ENCODE peak calls at places on chromosomes 3 and 15, in six cellular contexts. X, J, S, Y, G and T are unnamed samples.

GRCh38 chr3:134357914-134358811 is 16.1 kb downstream of the AMOTL2 start:
- DNase-seq in X (peak), J (peak), S (peak), Y (peak), G (no peak), T (peak)

GRCh38 chr15:48905216-48905615 is 27.3 kb downstream of the EID1 start:
- DNase-seq in X (no peak), J (no peak), S (no peak), Y (no peak), G (no peak), T (no peak)

GRCh38 chr3:49092948-49093852 is 671 bp downstream of the QRICH1 start:
- DNase-seq in X (peak), J (peak), S (peak), Y (peak), G (peak), T (peak)

GRCh38 chr15:28120359-28120640 is 21.2 kb upstream of the OCA2 start:
- DNase-seq in X (no peak), J (no peak), S (no peak), Y (no peak), G (no peak), T (no peak)

GRCh38 chr3:11362600-11362999 is 90.4 kb downstream of the ATG7 start:
- DNase-seq in X (peak), J (no peak), S (no peak), Y (no peak), G (no peak), T (no peak)

GRCh38 chr3:58082047-58082446 is 73.8 kb downstream of the FLNB start:
- DNase-seq in X (peak), J (peak), S (no peak), Y (no peak), G (no peak), T (no peak)

GRCh38 chr15:65400760-65401606 is 21.8 kb downstream of the IGDCC4 start:
- DNase-seq in X (peak), J (peak), S (peak), Y (peak), G (peak), T (peak)

GRCh38 chr3:157916672-157917071 is 189.5 kb downstream of the SHOX2 start:
- DNase-seq in X (no peak), J (no peak), S (no peak), Y (no peak), G (no peak), T (no peak)

GRCh38 chr3:164460851-164461250 is 617.4 kb downstream of the SI start:
- DNase-seq in X (no peak), J (peak), S (no peak), Y (no peak), G (no peak), T (no peak)

GRCh38 chr15:64460737-64461576 is 579 bp downstream of the ZNF609 start:
- DNase-seq in X (peak), J (peak), S (peak), Y (no peak), G (peak), T (peak)

GRCh38 chr15:67792250-67792942 is 32.9 kb upstream of the SKOR1 start:
- DNase-seq in X (no peak), J (no peak), S (no peak), Y (no peak), G (no peak), T (no peak)
- H3K4me2 ChIP-seq in X (no peak), J (peak), S (no peak), Y (no peak), G (peak), T (no peak)

DNA sequence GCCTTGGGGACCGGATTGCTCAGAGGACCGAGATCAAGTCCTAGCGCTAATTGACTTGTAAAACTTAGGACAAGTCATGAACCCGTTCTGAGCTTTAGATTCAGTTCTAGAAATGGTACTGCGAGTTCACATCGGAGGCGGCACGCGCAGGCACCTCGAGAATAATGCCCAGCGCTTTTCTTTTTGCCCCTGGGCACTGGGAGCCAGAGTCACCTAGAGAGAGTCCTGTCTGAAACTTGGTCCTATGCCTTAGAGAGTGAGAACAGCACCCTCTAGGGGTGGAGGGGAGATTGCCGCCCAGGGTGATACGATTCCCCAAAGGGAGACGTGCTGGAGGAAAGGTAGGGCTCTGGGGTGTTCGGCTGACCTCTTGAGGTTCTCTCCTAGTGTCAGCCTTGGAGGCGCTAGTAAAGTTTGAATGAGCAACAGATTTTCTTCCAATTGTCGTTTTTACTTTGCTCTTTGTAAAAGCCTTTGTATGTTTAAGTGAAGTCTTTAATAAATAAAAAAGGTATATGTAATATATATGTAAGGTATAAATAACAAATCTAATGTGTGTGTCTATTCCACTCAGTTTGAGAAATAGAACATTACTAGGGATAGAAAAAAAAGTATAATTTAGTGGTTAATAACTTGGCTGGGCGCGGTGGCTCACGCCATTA is 826 bp downstream of the EEF1AKMT4 start:
- DNase-seq in X (peak), J (peak), S (peak), Y (peak), G (peak), T (peak)
- H2BK5ac ChIP-seq in X (no peak), J (peak), S (no peak), Y (no peak), G (peak), T (no peak)

GRCh38 chr3:190056795-190057194 is 63.9 kb downstream of the P3H2 start:
- DNase-seq in X (peak), J (peak), S (no peak), Y (no peak), G (no peak), T (no peak)
- H2BK120ac ChIP-seq in X (peak), J (no peak), S (no peak), Y (no peak), G (no peak), T (no peak)

DNA sequence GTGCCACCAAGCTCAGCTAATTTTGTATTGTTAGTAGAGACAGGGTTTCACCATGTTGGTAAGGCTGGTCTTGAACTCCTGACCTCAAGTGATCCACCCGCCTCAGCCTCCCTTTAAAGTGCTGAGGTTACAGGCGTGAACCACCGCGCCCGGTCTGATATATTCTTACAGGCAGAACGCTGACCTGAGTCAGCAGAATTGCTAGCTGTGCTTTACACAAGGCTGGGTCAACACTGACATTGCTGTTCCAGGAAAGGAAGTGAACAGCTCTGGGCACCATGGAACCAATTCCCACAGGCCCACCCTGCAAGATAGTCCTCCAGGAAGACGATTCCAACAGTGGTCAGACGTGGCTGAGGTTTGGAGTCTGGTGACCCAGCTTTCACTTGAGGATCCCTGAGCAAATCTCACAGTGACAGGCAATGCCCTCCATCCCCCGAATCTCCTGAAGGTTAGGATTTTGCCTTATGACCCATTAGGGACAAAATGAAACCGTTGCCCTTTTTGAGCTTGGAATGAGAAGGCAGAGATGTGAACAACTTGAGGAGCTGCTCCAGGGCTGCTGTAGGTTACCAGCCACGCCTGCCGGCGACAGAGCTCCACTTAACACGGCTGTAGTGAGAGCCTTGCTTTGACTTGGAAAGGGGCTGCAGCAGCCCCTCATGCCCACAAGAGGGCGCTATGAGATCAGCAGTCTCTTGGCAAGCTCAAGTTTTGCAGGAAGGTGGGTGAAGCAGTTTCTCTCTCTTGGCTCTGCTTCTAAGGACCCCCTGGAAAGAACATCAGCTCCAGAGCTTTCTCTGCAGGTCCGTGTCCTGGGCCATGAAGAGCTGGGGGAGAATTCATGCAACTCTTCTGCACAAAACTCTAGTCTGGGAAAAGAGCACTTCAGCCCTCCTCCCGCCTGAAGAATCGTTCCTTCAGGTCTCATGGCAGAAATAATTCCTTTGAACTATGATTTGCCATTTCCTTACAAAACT is 74.1 kb downstream of the SENP2 start:
- DNase-seq in X (peak), J (peak), S (peak), Y (peak), G (peak), T (peak)
- H3K4me2 ChIP-seq in X (no peak), J (no peak), S (no peak), Y (no peak), G (no peak), T (no peak)

DNA sequence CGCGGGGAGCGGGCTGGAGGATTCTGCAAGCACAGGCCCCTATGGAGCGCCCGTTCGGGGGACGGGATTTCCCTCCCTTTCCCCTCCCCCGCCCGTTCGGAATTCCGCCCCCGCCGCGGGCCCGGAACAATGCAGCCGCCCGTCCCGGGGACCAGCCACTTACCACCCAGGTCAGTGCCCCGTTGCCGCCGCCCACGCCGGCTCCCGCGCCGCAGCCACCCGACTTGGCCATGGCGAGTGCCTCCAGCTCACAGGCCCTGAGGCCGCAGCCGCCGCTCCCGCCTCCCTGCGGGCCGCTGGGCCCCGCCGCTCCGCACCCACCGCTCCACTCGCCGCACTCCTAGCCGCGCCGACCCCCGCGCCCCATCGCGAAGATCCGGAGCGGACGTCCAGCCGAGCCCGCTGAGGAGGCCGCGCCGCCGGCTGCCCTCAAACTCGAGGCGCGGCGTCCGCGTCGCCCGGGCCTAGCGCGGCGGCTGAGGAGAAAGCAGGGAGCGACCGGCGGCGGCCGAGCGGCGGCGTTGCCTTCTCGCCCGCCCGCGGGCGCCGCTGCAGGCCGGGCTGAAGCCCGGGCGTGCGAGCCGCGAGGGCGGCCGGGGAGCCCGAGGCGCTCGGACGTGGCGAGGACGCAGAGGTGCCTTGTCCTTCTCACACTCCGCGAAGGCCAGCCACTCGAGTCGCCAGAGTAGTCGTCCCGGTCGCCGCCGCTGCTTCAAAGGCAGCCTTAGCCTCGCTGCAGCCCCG is 469 bp downstream of the TOP2B start:
- DNase-seq in X (peak), J (peak), S (peak), Y (peak), G (peak), T (peak)
- H2BK5ac ChIP-seq in X (peak), J (peak), S (peak), Y (peak), G (no peak), T (peak)

GRCh38 chr3:108113975-108114374 is 23.1 kb upstream of the CD47 start:
- DNase-seq in X (no peak), J (no peak), S (no peak), Y (no peak), G (no peak), T (no peak)

GRCh38 chr3:108114423-108115065 is 23.7 kb upstream of the CD47 start:
- DNase-seq in X (no peak), J (no peak), S (no peak), Y (no peak), G (no peak), T (no peak)

GRCh38 chr3:108117245-108117644 is 26.4 kb upstream of the CD47 start:
- DNase-seq in X (peak), J (peak), S (no peak), Y (no peak), G (no peak), T (no peak)

GRCh38 chr3:108119398-108120109 is 28.7 kb upstream of the CD47 start:
- DNase-seq in X (no peak), J (no peak), S (no peak), Y (no peak), G (no peak), T (no peak)

DNA sequence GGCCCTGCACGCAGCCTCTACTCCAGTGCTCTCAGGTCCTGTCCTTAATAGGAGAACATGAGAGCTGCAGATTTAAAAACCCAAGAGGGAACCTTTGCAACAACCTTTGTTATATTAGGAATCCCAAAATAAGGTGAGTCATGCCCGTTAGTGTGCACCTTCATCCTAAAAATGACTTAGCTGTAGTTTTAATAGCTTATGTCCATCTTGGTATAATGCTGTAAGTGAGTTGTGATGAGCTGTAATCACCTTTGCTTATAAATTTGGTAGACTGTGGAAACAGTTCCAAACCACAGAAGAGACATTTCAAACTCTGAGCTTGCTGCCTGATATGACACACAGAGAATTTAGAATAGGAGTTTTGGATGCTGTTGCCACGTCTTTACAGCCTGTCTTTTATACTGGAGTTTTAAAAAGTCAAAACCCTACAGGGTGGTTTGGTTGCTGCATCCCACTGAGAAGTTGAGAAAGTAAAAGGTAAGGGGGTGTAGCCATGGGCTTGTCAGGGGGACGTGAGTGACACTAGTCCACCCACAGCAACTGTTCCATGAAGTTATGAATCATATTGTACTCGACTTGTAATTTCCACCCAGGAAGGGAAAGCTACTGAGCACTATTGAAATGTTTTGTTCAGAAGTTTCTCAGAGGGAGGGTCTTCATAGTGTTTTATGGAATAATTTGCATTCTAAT is 27.4 kb upstream of the CD47 start:
- DNase-seq in X (peak), J (no peak), S (no peak), Y (no peak), G (no peak), T (no peak)
- H2BK120ac ChIP-seq in X (no peak), J (no peak), S (no peak), Y (no peak), G (no peak), T (no peak)

GRCh38 chr3:129687586-129688125 is 81.2 kb upstream of the PLXND1 start:
- DNase-seq in X (no peak), J (no peak), S (no peak), Y (no peak), G (no peak), T (no peak)

GRCh38 chr3:129686941-129687340 is 80.5 kb upstream of the PLXND1 start:
- DNase-seq in X (no peak), J (no peak), S (no peak), Y (no peak), G (no peak), T (peak)

GRCh38 chr3:129689036-129689435 is 82.6 kb upstream of the PLXND1 start:
- DNase-seq in X (no peak), J (no peak), S (no peak), Y (no peak), G (no peak), T (no peak)

GRCh38 chr3:129690406-129690805 is 83.9 kb upstream of the PLXND1 start:
- DNase-seq in X (peak), J (peak), S (peak), Y (peak), G (no peak), T (peak)

DNA sequence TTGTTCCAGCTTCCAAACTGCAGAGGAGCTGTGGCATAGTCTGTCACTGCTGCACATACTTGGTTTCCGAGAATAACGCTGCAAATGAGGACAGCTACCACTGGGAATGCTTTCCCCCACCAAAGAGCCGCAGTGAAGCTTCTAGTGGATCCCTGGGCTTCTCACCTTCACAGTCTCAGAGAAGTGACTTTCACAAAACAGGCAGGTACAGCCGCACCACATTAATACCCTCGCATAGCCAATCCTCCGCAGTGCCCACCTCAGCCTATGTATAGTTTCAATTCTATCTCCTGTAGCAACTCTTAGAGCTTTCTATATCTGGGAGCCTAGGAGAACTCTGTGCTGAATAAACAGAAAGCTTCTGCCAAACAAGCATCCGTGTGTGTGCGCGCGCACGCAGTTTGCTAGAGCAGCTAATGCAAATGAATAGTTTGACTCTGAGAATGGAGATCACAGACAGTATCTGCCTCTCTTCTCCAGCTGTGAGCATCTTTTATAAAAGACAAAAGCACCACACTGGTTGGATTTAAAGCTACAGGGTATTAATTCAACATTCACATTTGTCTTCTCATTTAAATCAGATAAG is 81.9 kb upstream of the PLXND1 start:
- DNase-seq in X (peak), J (peak), S (peak), Y (peak), G (peak), T (peak)
- H3K4me2 ChIP-seq in X (peak), J (peak), S (peak), Y (peak), G (peak), T (peak)

GRCh38 chr3:124628865-124629264 is 101.4 kb upstream of the UMPS start:
- DNase-seq in X (no peak), J (no peak), S (no peak), Y (no peak), G (no peak), T (no peak)

GRCh38 chr3:124631727-124632126 is 98.5 kb upstream of the UMPS start:
- DNase-seq in X (no peak), J (no peak), S (no peak), Y (no peak), G (no peak), T (no peak)

GRCh38 chr3:124632566-124633140 is 97.6 kb upstream of the UMPS start:
- DNase-seq in X (no peak), J (no peak), S (no peak), Y (no peak), G (no peak), T (no peak)

GRCh38 chr3:124629492-124629891 is 100.8 kb upstream of the UMPS start:
- DNase-seq in X (no peak), J (no peak), S (no peak), Y (no peak), G (no peak), T (no peak)

DNA sequence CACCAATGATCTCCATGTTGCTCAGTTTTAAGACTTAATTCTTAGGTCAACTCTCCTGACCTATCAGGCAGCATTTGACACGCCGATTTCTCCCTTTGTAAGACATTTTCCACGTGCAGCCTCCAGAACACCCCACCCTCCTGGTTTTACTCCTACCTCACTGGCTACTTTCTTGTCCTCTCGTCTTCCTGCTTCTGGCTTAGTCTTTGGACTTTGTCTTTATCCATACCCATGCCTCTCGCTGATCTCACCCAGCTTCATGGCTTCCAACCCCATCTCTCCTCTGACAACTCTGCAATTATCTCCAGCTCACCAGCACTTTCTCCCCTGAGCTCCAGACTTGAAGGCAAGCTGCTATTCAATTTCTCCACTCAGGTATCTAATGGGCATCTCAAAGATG is 99.3 kb upstream of the UMPS start:
- DNase-seq in X (no peak), J (no peak), S (no peak), Y (no peak), G (no peak), T (no peak)
- H2BK5ac ChIP-seq in X (no peak), J (no peak), S (no peak), Y (no peak), G (no peak), T (no peak)